ENCODE peak calls at places on chromosomes 6 and 20, in nine cellular contexts. L, R, P, B, D, N, O, U and A are unnamed samples.
A peak's percentile ranks its signal among the peaks of the same experiment; 100 is the strongest.

GRCh38 chr6:106279179-106279578 is 46.4 kb downstream of the ATG5 start:
- DNase-seq in L (no peak), D (no peak), N (no peak), U (no peak), P (no peak), O (no peak), R (no peak), B (no peak), A (no peak)

GRCh38 chr6:44933113-44933512 is 395.0 kb upstream of the RUNX2 start:
- DNase-seq in L (no peak), P (no peak), O (no peak), R (no peak), D (no peak), U (no peak), B (no peak), N (no peak), A (no peak)

GRCh38 chr6:103534814-103535213 is 1324.9 kb downstream of the HACE1 start:
- DNase-seq in P (no peak), U (no peak), L (no peak), N (no peak), D (no peak), B (no peak), R (no peak), O (no peak), A (no peak)

GRCh38 chr6:3259491-3259958 is 778 bp downstream of the PSMG4 start:
- DNase-seq in P (no peak), U (peak; percentile 57), B (no peak), O (peak; percentile 33), R (peak; percentile 45), L (peak; percentile 9), D (peak; percentile 22), N (no peak), A (no peak)

GRCh38 chr6:167708501-167709094 is 118.1 kb upstream of the AFDN start:
- DNase-seq in D (no peak), U (no peak), R (no peak), N (peak; percentile 56), L (no peak), P (no peak), B (no peak), O (no peak), A (no peak)

GRCh38 chr20:8094415-8094818 is 37.6 kb upstream of the PLCB1 start:
- DNase-seq in N (peak; percentile 93), R (no peak), P (no peak), O (no peak), B (no peak), U (no peak), L (peak; percentile 35), D (no peak), A (peak; percentile 84)

GRCh38 chr6:36752187-36752885 is 54.7 kb downstream of the RAB44 start:
- DNase-seq in P (no peak), R (no peak), O (no peak), N (no peak), D (no peak), L (no peak), U (no peak), B (no peak), A (no peak)

GRCh38 chr20:57076202-57076651 is 190.2 kb downstream of the BMP7 start:
- DNase-seq in L (peak; percentile 75), N (no peak), O (no peak), P (no peak), D (no peak), B (peak; percentile 65), U (no peak), R (no peak), A (no peak)

GRCh38 chr6:167499161-167499660 is 174.3 kb downstream of the TTLL2 start:
- DNase-seq in D (no peak), B (no peak), N (no peak), O (no peak), R (no peak), U (no peak), L (no peak), P (no peak), A (no peak)

GRCh38 chr6:136014454-136015421 is 163.2 kb downstream of the PDE7B start:
- DNase-seq in P (no peak), O (no peak), B (peak; percentile 91), D (no peak), U (no peak), N (no peak), R (no peak), L (peak; percentile 86), A (no peak)

GRCh38 chr20:45338121-45339030 is 9.8 kb downstream of the SDC4 start:
- DNase-seq in O (no peak), D (no peak), U (no peak), B (no peak), N (no peak), P (no peak), L (no peak), R (no peak), A (no peak)

GRCh38 chr6:157187182-157188093 is 135.9 kb downstream of the TMEM242 start:
- DNase-seq in R (peak; percentile 80), B (peak; percentile 34), P (no peak), O (no peak), U (no peak), L (no peak), D (no peak), N (no peak), A (no peak)

GRCh38 chr20:4027590-4028265 is 12.4 kb upstream of the RNF24 start:
- DNase-seq in B (no peak), D (no peak), N (no peak), U (no peak), R (no peak), P (no peak), O (no peak), L (no peak), A (no peak)

GRCh38 chr20:5131502-5131901 is 4.7 kb downstream of the CDS2 start:
- DNase-seq in N (no peak), U (no peak), O (no peak), P (no peak), B (no peak), L (no peak), D (no peak), R (no peak), A (no peak)

GRCh38 chr20:38893485-38894090 is 32.6 kb upstream of the FAM83D start:
- DNase-seq in O (peak; percentile 79), R (peak; percentile 77), B (peak; percentile 41), U (peak; percentile 81), P (peak; percentile 72), N (peak; percentile 93), D (peak; percentile 78), L (no peak), A (no peak)

GRCh38 chr6:1611322-1611571 is 1.5 kb downstream of the FOXC1 start:
- DNase-seq in D (peak; percentile 34), B (no peak), P (no peak), R (peak; percentile 51), N (peak; percentile 79), L (no peak), U (no peak), O (no peak), A (no peak)

GRCh38 chr6:156686429-156686939 is 90.7 kb upstream of the ARID1B start:
- DNase-seq in N (no peak), B (peak; percentile 45), O (no peak), U (peak; percentile 82), P (no peak), D (peak; percentile 71), L (peak; percentile 35), R (peak; percentile 65), A (peak; percentile 16)

GRCh38 chr20:48350291-48350988 is 477.4 kb downstream of the PREX1 start:
- DNase-seq in P (no peak), D (peak; percentile 20), N (peak; percentile 36), O (no peak), B (no peak), U (peak; percentile 55), R (no peak), L (no peak), A (no peak)

GRCh38 chr20:32292548-32292947 is 15.1 kb downstream of the KIF3B start:
- DNase-seq in O (no peak), R (no peak), U (no peak), L (no peak), N (no peak), B (no peak), D (no peak), P (no peak), A (no peak)

GRCh38 chr20:6071162-6071695 is 17.4 kb upstream of the LRRN4 start:
- DNase-seq in P (no peak), L (no peak), R (no peak), O (no peak), B (no peak), U (no peak), N (peak; percentile 68), D (no peak), A (no peak)

GRCh38 chr6:26366504-26366903 is 1.5 kb downstream of the BTN3A2 start:
- DNase-seq in R (no peak), O (no peak), N (no peak), U (no peak), D (no peak), B (peak; percentile 16), L (no peak), P (no peak), A (no peak)

GRCh38 chr6:180295-180694 is 112.0 kb upstream of the DUSP22 start:
- DNase-seq in O (peak; percentile 47), U (no peak), D (no peak), N (peak; percentile 60), P (no peak), R (no peak), L (no peak), B (no peak), A (no peak)

GRCh38 chr20:29750268-29750899 is 1507.1 kb upstream of the DEFB115 start:
- DNase-seq in R (no peak), D (no peak), U (no peak), L (no peak), O (no peak), B (no peak), P (no peak), N (no peak), A (no peak)

GRCh38 chr6:39370021-39370420 is 47.5 kb upstream of the KCNK16 start:
- DNase-seq in O (no peak), R (no peak), L (no peak), D (no peak), P (no peak), B (no peak), U (no peak), N (no peak), A (no peak)

GRCh38 chr6:139482184-139482751 is 107.8 kb upstream of the CITED2 start:
- DNase-seq in L (no peak), N (no peak), B (no peak), P (no peak), D (no peak), U (no peak), R (no peak), O (no peak), A (no peak)

GRCh38 chr20:63151554-63152321 is 64.2 kb downstream of the YTHDF1 start:
- DNase-seq in B (no peak), L (no peak), P (no peak), N (no peak), R (no peak), O (no peak), D (peak; percentile 62), U (no peak), A (no peak)

GRCh38 chr6:125821825-125822281 is 31.1 kb downstream of the NCOA7 start:
- DNase-seq in O (no peak), N (no peak), B (peak; percentile 57), P (no peak), D (peak; percentile 6), U (no peak), R (no peak), L (no peak), A (no peak)

GRCh38 chr6:135128268-135128914 is 52.7 kb upstream of the MYB start:
- DNase-seq in N (no peak), U (no peak), O (peak; percentile 66), D (no peak), P (peak; percentile 23), R (no peak), L (no peak), B (no peak), A (no peak)

GRCh38 chr20:555933-556332 is 12.3 kb upstream of the CSNK2A1 start:
- DNase-seq in N (no peak), B (peak; percentile 33), P (no peak), L (no peak), D (no peak), U (no peak), O (no peak), R (peak; percentile 87), A (no peak)